ENCODE peak calls at places on chromosomes 13 and 19, in five cellular contexts. C, L, M, E and D are unnamed samples.

GRCh38 chr13:109329175-109329574 is 457.2 kb downstream of the IRS2 start:
- DNase-seq in C (no peak), L (no peak), M (no peak), E (no peak), D (no peak)

GRCh38 chr19:57599761-57600383 is at the start of gene ZNF530:
- DNase-seq in C (peak), L (peak), M (peak), E (peak), D (peak)

GRCh38 chr13:99178636-99179035 is 22.0 kb upstream of the UBAC2 start:
- DNase-seq in C (no peak), L (no peak), M (no peak), E (peak), D (no peak)

GRCh38 chr13:74145249-74145970 is 11.2 kb upstream of the KLF12 start:
- DNase-seq in C (peak), L (no peak), M (peak), E (no peak), D (no peak)

GRCh38 chr19:3151563-3152430 is 16.0 kb downstream of the GNA15 start:
- DNase-seq in C (no peak), L (no peak), M (no peak), E (no peak), D (no peak)

GRCh38 chr13:48533207-48533499 is 273 bp upstream of the RCBTB2 start:
- DNase-seq in C (no peak), L (no peak), M (no peak), E (no peak), D (no peak)

GRCh38 chr13:87698268-87698667 is 27.1 kb downstream of the SLITRK5 start:
- DNase-seq in C (no peak), L (no peak), M (no peak), E (no peak), D (no peak)

GRCh38 chr19:35555301-35556005 is 8.0 kb downstream of the ATP4A start:
- DNase-seq in C (peak), L (no peak), M (peak), E (no peak), D (no peak)

GRCh38 chr19:58361900-58362271 is 665 bp downstream of the ZNF497 start:
- DNase-seq in C (peak), L (peak), M (no peak), E (no peak), D (peak)

GRCh38 chr13:34863360-34864135 is 78.5 kb upstream of the NBEA start:
- DNase-seq in C (no peak), L (no peak), M (peak), E (no peak), D (no peak)

GRCh38 chr19:47470447-47471195 is 1.1 kb downstream of the SLC8A2 start:
- DNase-seq in C (no peak), L (no peak), M (no peak), E (no peak), D (no peak)

GRCh38 chr19:35114656-35115537 is 726 bp upstream of the FXYD3 start:
- DNase-seq in C (peak), L (peak), M (peak), E (peak), D (peak)

GRCh38 chr19:8161135-8161646 is 11.8 kb upstream of the FBN3 start:
- DNase-seq in C (peak), L (no peak), M (peak), E (no peak), D (no peak)

GRCh38 chr13:109567315-109567714 is 219.1 kb downstream of the IRS2 start:
- DNase-seq in C (no peak), L (no peak), M (no peak), E (no peak), D (no peak)

GRCh38 chr19:5691205-5691929 is 1.3 kb downstream of the RPL36 start:
- DNase-seq in C (peak), L (peak), M (peak), E (peak), D (no peak)

GRCh38 chr13:72384879-72385278 is 342.6 kb downstream of the MZT1 start:
- DNase-seq in C (no peak), L (no peak), M (peak), E (no peak), D (no peak)

GRCh38 chr13:25911020-25911419 is 140.8 kb downstream of the SHISA2 start:
- DNase-seq in C (no peak), L (no peak), M (no peak), E (no peak), D (no peak)

GRCh38 chr19:5953034-5953589 is 24.8 kb downstream of the RANBP3 start:
- DNase-seq in C (no peak), L (no peak), M (no peak), E (no peak), D (no peak)

GRCh38 chr19:15321739-15322138 is 10.6 kb downstream of the BRD4 start:
- DNase-seq in C (no peak), L (no peak), M (no peak), E (no peak), D (no peak)

GRCh38 chr13:28532226-28533048 is 37.5 kb upstream of the FLT1 start:
- DNase-seq in C (peak), L (no peak), M (no peak), E (no peak), D (peak)

GRCh38 chr13:89052699-89053098 is 1381.5 kb downstream of the SLITRK5 start:
- DNase-seq in C (no peak), L (no peak), M (no peak), E (no peak), D (no peak)

DNA sequence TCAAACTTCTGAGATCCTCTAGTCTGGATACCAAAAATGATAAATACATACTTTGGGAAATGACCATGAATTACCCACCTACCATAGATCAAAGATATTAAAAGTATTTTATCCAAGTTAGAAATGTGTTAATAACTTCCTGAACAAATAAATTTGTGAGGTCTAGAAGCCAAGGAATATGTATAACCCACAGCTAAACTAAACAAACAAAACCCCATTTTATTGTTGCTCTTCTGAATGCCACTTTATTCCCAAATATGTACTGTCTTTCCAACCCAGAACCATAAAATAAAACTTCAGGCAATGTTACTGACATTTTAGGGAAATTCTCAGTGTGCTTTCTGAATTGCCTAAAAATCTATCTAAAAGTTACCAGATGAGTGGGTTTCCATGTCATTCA is 35.1 kb downstream of the UBL3 start:
- DNase-seq in C (no peak), L (no peak), M (no peak), E (no peak), D (no peak)
- TF ChIP-seq CTCF in C (no peak), L (no peak), M (no peak), E (no peak), D (no peak)

DNA sequence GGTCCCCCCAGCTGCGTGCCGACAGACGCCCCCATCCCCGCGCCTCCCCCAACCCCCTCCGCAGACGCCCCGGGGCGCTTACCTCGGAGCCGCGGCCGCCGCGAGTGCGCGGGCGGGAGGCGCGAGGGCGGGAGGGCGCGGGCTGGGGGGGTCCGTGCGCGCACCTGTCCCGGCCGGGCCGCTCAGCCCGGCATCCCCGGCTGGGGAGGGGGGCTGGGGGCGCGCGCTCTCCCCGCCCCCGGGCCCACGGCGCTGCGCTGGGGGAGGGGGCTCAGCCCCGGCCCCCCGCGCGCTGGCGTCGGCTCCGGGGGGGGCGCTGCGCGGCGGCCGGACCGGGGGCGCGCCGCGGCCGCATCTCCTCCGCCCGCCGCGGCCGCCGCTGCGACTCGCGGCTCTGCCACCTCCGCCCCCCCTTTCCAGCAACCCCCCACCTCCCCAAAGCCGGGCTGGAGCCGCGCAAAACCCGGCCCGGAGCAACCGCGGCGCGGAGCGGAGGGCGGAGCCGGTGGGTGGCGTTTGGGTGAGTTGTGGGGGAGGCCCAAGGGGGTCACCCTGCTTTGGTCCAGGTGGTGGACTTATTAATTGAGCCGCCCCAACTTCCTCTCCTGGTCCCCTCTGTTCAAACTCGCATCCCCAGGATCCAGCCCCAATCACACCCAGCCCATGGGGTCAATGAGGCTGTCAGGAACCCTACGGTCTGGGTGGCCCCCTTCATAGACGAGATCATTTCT is 22.1 kb upstream of the SEMA6B start:
- DNase-seq in C (peak), L (no peak), M (peak), E (no peak), D (no peak)
- H3K4me3 ChIP-seq in C (no peak), L (no peak), M (peak), E (no peak), D (no peak)

GRCh38 chr19:41748012-41748411 is 7.3 kb upstream of the CEACAM6 start:
- DNase-seq in C (no peak), L (no peak), M (no peak), E (no peak), D (no peak)

GRCh38 chr19:41744850-41745249 is 10.5 kb upstream of the CEACAM6 start:
- DNase-seq in C (no peak), L (no peak), M (no peak), E (peak), D (no peak)

GRCh38 chr19:41745761-41746160 is 9.6 kb upstream of the CEACAM6 start:
- DNase-seq in C (no peak), L (no peak), M (no peak), E (no peak), D (no peak)

GRCh38 chr19:41741244-41741554 is 14.1 kb upstream of the CEACAM6 start:
- DNase-seq in C (no peak), L (no peak), M (no peak), E (no peak), D (no peak)

DNA sequence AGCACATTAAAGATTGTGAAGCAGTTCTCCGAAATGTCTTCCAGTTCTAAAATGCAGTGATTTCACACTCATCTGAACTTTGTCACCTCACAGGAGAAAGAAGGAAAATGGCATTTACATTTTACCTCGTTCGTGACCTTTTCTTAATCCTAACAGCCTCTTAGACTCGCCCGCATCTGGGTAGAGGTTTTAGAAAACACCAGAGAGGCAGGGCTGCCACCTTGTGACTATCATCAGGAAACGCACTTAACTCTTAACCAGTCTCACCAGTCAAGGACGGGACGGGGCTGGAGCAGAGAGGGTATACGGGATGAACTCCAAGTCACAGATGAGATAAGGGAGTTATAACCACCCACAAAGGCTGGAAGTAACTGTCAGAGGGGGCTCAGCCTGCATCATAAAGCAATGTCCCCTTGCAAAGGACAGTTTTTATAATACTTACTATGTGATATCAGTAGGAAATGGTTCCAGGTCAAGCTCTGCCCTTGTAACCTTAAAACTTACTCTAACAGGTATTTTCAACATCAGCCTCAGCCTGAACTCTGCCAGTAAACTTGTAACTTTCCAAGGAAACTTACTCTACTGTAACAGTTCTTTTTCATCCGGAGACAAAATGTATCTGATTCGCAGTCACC is 8.6 kb upstream of the CEACAM6 start:
- DNase-seq in C (peak), L (no peak), M (peak), E (peak), D (peak)
- TF ChIP-seq CTCF in C (peak), L (no peak), M (peak), E (peak), D (no peak)

DNA sequence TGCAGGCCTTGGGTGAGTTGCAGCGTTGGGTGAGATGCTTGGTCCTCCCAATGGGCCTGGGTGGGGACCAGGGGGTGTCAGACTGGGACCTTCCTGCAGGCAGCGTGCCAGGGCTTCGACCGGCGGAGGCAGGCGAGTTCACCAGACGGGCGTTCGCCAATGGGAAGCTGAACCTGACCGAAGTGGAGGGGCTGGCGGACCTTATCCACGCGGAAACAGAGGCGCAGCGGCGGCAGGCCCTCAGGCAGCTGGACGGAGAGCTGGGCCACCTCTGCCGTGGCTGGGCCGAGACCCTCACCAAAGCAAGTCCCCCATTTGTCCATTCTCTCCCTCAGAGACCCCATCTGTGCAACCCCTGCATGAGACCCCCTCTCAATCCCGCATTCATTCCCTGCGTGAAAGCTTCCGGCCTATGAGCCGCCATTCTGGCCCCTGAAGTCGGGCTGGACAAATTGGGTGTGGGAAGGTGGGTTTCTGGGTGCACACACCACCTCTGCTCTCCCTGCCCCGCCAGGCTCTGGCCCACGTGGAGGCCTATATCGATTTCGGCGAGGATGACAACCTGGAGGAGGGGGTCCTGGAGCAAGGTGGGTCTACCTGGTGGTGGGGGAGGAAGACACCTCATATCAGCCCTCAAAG is 1.2 kb downstream of the GTPBP3 start:
- DNase-seq in C (no peak), L (peak), M (no peak), E (peak), D (no peak)
- H3K4me3 ChIP-seq in C (peak), L (no peak), M (peak), E (peak), D (no peak)

DNA sequence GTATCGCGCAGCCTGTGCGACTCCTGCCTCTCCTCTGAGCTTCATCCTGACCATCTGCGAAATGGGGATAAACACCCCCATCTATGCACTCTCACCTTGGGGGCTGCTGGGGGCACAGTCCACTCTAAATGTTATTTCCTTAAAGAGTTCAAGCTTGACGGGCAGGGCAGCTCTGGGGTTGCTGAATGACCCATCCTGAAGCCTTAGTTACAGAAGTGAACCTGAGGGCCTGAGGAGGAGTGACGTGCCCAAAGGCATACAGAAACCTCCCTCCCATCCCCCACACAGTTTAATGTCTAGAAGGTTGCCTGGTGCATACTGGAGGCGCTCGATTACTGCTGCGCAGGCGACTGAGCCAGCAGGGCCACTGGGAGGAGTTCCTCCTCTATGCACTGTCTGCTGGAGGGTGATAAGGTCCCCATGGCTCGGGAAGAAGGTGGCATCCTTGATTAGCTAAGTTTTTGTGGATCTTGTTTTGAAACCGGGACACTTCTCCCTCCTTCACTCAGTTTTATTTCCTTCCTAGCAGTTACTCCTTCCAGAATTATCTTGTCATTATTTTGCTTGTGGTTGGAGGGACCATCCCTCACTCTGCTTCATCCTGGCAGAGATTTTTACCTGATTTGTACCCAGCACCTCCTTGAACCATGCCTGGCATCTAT is 572 bp upstream of the FKBP8 start:
- DNase-seq in C (no peak), L (peak), M (peak), E (peak), D (peak)
- TF ChIP-seq CTCF in C (no peak), L (no peak), M (no peak), E (no peak), D (no peak)

DNA sequence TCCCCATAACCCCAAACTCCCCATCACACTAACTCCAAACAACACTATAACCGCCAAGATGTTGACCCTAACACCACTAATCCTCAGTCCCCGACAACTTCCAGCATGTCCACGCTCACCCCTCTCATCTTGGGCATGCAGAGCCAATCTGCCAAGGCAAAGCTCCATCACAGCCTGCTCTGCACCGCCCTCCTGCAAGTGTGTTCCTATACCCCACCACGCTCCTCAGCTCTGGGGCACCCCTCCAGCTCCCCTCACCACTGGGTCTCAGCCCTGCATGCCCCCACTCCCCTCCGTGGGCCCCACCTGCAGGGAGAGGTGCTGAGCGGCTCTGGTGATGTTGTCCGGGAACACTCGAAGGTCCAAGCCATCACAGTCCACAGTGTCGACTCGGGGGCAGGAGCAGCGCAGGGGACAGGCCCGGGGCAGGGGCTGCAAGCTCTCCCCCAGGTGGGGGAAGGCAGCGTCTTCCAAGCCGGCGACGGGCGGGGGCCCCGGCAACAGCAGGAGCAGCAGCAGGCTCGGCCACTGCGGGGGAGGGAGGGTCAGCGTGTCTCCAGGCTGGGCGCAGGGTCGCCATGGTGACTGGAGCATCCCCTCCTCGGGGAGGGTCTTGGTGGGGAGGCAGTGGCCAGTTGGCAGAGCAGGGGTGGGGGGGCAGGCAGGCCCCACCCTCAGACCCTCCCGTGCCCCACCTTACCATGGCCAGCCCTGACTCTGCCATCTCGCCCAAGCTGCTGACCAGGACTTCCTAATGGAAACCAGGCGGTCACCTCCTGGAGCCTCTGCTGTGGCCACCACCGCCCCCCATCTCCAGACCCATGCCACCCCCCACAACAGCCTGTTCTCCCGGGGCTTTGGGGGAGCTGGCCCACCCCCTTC is 497 bp downstream of the PODNL1 start:
- DNase-seq in C (peak), L (no peak), M (no peak), E (no peak), D (no peak)
- H3K4me3 ChIP-seq in C (peak), L (no peak), M (peak), E (no peak), D (no peak)

GRCh38 chr13:39284801-39285388 is 246.6 kb downstream of the NHLRC3 start:
- DNase-seq in C (no peak), L (no peak), M (no peak), E (no peak), D (no peak)
- TF ChIP-seq CTCF in C (peak), L (no peak), M (peak), E (no peak), D (no peak)

GRCh38 chr19:49656456-49657109 is 9.1 kb downstream of the IRF3 start:
- DNase-seq in C (no peak), L (no peak), M (no peak), E (no peak), D (no peak)

GRCh38 chr19:49654581-49654980 is 11.1 kb downstream of the IRF3 start:
- DNase-seq in C (no peak), L (no peak), M (no peak), E (no peak), D (no peak)

GRCh38 chr19:49657493-49658138 is 8.0 kb downstream of the IRF3 start:
- DNase-seq in C (no peak), L (no peak), M (no peak), E (no peak), D (no peak)

GRCh38 chr19:49658139-49658517 is 7.5 kb downstream of the IRF3 start:
- DNase-seq in C (no peak), L (no peak), M (no peak), E (no peak), D (no peak)

GRCh38 chr19:49655570-49656455 is 9.8 kb downstream of the IRF3 start:
- DNase-seq in C (no peak), L (no peak), M (no peak), E (no peak), D (no peak)
- H3K4me3 ChIP-seq in C (no peak), L (no peak), M (no peak), E (no peak), D (no peak)

GRCh38 chr13:21673592-21674270 is 2.9 kb downstream of the FGF9 start:
- DNase-seq in C (peak), L (peak), M (peak), E (peak), D (no peak)
- TF ChIP-seq CTCF in C (no peak), L (no peak), M (peak), E (no peak), D (no peak)